ENCODE peak calls at places on chromosomes 2 and 18, in four cellular contexts. N is neural progenitor cell, W is GM23338, M is PC-3. F is an unnamed sample.

GRCh38 chr18:159037-159652 is 788 bp downstream of the USP14 start:
- DNase-seq in N (peak), M (peak), W (peak), F (peak)

GRCh38 chr2:98691307-98691706 is 39.6 kb downstream of the MGAT4A start:
- DNase-seq in N (no peak), M (peak), W (no peak), F (no peak)

GRCh38 chr18:407168-407567 is 93.3 kb downstream of the COLEC12 start:
- DNase-seq in M (no peak), N (no peak), W (no peak), F (no peak)

GRCh38 chr2:143083636-143084035 is 45.6 kb upstream of the ARHGAP15 start:
- DNase-seq in N (no peak), M (peak), W (no peak), F (no peak)

GRCh38 chr2:159044804-159045286 is 76.4 kb downstream of the TANC1 start:
- DNase-seq in N (no peak), W (peak), M (peak), F (no peak)

GRCh38 chr2:79580175-79580574 is 67.3 kb downstream of the CTNNA2 start:
- DNase-seq in M (no peak), W (peak), N (peak), F (no peak)

GRCh38 chr2:43269074-43269572 is 42.7 kb upstream of the ZFP36L2 start:
- DNase-seq in M (no peak), W (no peak), N (peak), F (no peak)

GRCh38 chr2:3185910-3186309 is 191.7 kb downstream of the EIPR1 start:
- DNase-seq in N (no peak), M (no peak), W (no peak), F (no peak)

GRCh38 chr2:26495705-26496271 is 17.9 kb upstream of the OTOF start:
- DNase-seq in W (peak), N (peak), M (no peak), F (no peak)

GRCh38 chr2:120625865-120626560 is 109.7 kb upstream of the GLI2 start:
- DNase-seq in W (no peak), N (no peak), M (peak), F (no peak)

GRCh38 chr2:204051476-204051875 is 114.9 kb downstream of the ICOS start:
- DNase-seq in N (peak), M (peak), W (peak), F (peak)

GRCh38 chr2:222393733-222394267 is 30.5 kb upstream of the SGPP2 start:
- DNase-seq in N (no peak), W (peak), M (no peak), F (no peak)

GRCh38 chr2:86238354-86238753 is 39.1 kb downstream of the MRPL35 start:
- DNase-seq in M (no peak), N (no peak), W (no peak), F (peak)

GRCh38 chr2:64404002-64404731 is 49.8 kb upstream of the LGALSL start:
- DNase-seq in N (peak), M (peak), W (peak), F (no peak)

GRCh38 chr2:119338826-119339561 is 27.6 kb downstream of the C2orf76 start:
- DNase-seq in W (no peak), N (no peak), M (no peak), F (peak)

GRCh38 chr2:122100371-122101150 is 345.1 kb downstream of the TSN start:
- DNase-seq in M (no peak), W (peak), N (no peak), F (no peak)

GRCh38 chr2:37344453-37345361 is at the start of gene QPCT:
- DNase-seq in M (no peak), N (no peak), W (peak), F (peak)

GRCh38 chr2:134122610-134123009 is 131.3 kb upstream of the MGAT5 start:
- DNase-seq in N (peak), M (peak), W (peak), F (peak)

GRCh38 chr2:235232474-235233435 is 261.1 kb upstream of the AGAP1 start:
- DNase-seq in W (no peak), N (no peak), M (no peak), F (no peak)

GRCh38 chr18:48940854-48941531 is 9.8 kb downstream of the SMAD7 start:
- DNase-seq in W (no peak), M (no peak), N (no peak), F (no peak)

GRCh38 chr18:77376043-77376732 is 126.5 kb downstream of the GALR1 start:
- DNase-seq in W (peak), N (no peak), M (peak), F (no peak)

DNA sequence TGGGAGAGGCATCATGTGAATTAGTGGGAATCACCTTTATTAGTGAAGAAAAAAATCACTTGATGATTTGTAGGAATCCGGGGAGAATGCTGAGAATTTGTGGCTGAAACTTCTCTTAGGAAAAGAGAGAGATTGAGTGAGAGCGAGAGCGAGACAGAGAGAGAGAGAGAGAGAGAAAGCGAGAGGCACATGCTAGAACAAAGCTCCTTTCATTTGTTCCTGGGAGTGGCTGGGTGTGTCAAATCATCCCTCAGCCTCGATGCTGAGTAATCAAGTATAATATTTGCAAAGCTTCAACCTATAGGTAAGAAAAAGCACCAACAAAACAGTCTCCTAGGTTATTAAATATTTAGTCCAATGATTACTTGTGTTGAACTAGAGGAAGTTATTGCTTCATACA is 4.4 kb upstream of the SERPINB5 start:
- DNase-seq in M (peak), N (no peak), W (no peak), F (no peak)
- TF ChIP-seq EZH2phosphoT487 in M (no peak), N (no peak), W (no peak), F (no peak)

DNA sequence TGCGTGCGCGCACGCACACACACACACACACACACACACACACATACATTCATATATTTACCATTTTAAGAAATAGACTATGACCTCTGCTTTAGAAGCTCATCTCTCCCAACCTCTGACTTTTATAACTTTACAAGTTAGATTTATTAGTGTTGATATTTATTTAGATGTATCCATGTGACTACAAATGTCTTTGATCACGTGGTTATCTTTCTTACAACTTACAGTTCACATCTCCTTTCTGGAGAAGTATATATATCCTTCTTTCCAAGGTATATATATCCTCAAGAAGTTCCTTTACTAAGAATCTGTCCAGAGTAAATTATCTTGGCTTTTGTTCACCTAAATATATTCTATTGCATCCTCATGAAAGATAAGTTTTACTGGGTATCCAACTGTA is 16.3 kb upstream of the LTBP1 start:
- DNase-seq in M (no peak), W (no peak), N (no peak), F (no peak)
- TF ChIP-seq EZH2phosphoT487 in M (no peak), W (no peak), N (no peak), F (no peak)

GRCh38 chr2:207868855-207869596 is 99.3 kb upstream of the FZD5 start:
- DNase-seq in N (no peak), W (no peak), M (no peak), F (no peak)
- TF ChIP-seq EZH2phosphoT487 in N (no peak), W (no peak), M (no peak), F (no peak)

GRCh38 chr2:240463274-240463865 is 27.9 kb downstream of the GPC1 start:
- DNase-seq in M (no peak), W (no peak), N (no peak), F (no peak)

GRCh38 chr2:240465268-240465764 is 29.9 kb downstream of the GPC1 start:
- DNase-seq in N (no peak), W (no peak), M (no peak), F (no peak)

GRCh38 chr2:240464514-240465241 is 29.2 kb downstream of the GPC1 start:
- DNase-seq in W (no peak), N (no peak), M (no peak), F (no peak)

GRCh38 chr2:240462704-240463273 is 27.3 kb downstream of the GPC1 start:
- DNase-seq in W (no peak), M (no peak), N (no peak), F (no peak)

DNA sequence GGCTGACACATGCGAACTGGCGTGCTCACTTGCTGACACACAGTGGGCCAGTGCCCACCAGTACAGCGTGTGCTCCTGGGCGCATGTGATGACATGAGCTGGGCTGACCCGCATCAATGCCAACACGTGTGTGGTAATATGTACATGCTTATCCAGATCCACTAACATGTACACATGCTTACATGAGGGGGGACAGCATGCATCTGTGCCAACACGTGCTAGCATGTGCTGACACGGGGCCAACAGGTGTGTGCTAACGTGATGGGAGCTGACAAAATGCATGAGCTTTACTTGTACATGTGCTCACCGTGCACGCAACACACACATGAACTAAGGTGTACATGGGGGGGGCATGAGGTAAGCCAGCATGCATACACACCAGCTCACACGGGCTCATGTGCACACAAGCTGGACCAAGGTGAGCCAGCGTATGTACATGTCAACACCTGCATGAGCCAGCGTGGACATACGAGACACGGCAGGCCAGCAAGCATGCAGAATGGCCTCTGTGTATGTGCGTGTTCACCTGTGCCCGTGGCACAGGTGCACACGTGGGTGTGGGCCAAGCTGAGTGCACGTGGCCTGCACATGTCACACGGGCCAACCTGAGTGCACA is 28.5 kb downstream of the GPC1 start:
- DNase-seq in M (no peak), W (no peak), N (no peak), F (no peak)
- TF ChIP-seq EZH2phosphoT487 in M (no peak), W (no peak), N (no peak), F (no peak)

DNA sequence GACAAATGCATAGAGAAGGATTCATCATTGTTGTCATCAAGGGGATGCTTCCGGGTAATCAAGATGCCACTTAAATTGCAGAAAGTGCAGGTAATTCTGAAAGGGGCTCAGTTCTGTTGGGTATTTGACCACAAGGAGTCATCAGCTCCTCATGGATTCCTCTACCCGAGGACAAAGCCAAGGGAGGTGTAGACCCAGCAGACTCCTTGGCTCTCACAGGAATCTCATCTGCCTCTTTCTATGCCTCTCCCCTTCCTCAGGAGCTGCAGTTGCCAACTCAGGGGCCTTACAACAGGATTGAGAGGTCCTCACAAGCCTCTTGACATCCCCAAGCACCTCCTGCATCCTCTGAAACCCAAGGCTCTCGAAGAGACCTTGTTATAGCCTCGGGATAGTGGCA is 44.0 kb downstream of the ITGB6 start:
- DNase-seq in N (peak), M (peak), W (peak), F (no peak)
- TF ChIP-seq EZH2phosphoT487 in N (no peak), M (no peak), W (no peak), F (no peak)

GRCh38 chr2:10514743-10515142 is 66.6 kb upstream of the ODC1 start:
- DNase-seq in M (peak), N (no peak), W (no peak), F (no peak)
- TF ChIP-seq EZH2phosphoT487 in M (no peak), N (no peak), W (no peak), F (no peak)

GRCh38 chr2:216554286-216554685 is 55.6 kb downstream of the RPL37A start:
- DNase-seq in N (no peak), M (no peak), W (no peak), F (no peak)

GRCh38 chr2:216556202-216556601 is 57.6 kb downstream of the RPL37A start:
- DNase-seq in W (no peak), M (no peak), N (no peak), F (no peak)

GRCh38 chr2:216555274-216555673 is 56.6 kb downstream of the RPL37A start:
- DNase-seq in M (peak), N (no peak), W (no peak), F (no peak)

GRCh38 chr2:216553841-216554240 is 55.2 kb downstream of the RPL37A start:
- DNase-seq in W (no peak), M (no peak), N (no peak), F (no peak)

DNA sequence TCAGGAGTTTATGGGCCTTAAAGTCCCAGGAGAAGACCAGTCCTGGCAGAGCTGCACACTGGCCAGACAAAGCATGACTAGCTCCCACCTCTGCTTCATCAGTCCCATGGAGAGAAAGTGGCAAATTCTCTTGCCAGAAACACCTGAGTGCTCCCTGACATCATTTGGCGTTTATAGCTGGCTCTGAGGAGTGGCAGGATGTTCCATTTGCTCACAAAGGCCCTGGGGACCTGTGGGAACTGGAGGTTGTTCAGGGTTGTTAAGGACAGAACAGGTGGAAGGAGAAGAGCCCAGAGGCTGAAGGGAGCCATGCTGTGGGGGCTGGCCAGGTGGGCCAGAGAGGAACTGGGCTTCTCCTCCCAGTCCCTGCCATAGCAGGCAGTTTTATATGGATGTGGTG is 56.1 kb downstream of the RPL37A start:
- DNase-seq in N (no peak), M (peak), W (no peak), F (no peak)
- TF ChIP-seq EZH2phosphoT487 in N (no peak), M (no peak), W (no peak), F (no peak)

GRCh38 chr18:79459946-79460345 is 64.2 kb downstream of the NFATC1 start:
- DNase-seq in M (no peak), N (no peak), W (no peak), F (peak)

GRCh38 chr18:79458917-79459803 is 63.4 kb downstream of the NFATC1 start:
- DNase-seq in W (no peak), M (no peak), N (no peak), F (no peak)

GRCh38 chr18:79457239-79457638 is 61.5 kb downstream of the NFATC1 start:
- DNase-seq in N (no peak), M (no peak), W (no peak), F (no peak)

GRCh38 chr18:79457652-79458051 is 61.9 kb downstream of the NFATC1 start:
- DNase-seq in W (no peak), M (no peak), N (no peak), F (no peak)

DNA sequence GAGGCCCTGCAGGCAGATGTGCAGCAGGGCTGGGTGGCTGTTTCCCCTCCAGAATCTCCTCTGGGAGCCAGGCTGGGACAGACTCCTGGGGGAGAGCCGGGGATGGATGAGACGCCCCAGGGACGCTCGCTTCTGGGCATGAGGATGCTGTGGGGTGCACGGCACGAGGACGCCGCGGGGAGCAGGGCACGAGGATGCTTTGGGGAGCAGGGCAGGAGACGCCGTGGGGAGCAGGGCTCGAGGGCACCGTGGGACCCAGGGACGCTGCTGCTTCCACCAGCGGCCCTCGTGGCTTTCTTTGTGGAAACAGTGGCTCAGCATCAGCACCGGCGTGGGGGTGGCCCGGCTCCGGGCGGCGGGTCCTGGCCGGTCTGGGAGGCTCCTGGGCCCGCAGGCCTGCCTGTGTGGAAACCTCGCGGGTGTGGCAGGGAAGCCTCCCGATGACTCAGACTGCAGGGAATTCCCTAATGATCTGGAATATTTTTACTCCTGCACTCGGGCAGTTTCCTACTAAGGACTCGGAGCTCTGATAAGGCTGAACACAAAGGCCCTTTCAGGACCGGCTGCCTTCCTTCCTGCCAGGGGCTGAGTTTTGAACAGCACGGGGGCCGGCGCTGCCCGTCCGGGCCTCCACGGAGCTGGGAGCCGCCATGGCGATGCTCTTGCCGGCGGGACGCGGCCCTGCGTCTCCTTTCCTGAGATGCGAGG is 62.6 kb downstream of the NFATC1 start:
- DNase-seq in N (no peak), M (peak), W (no peak), F (no peak)
- TF ChIP-seq EZH2phosphoT487 in N (no peak), M (no peak), W (no peak), F (no peak)

F was measured in OCI-LY7.